ENCODE peak calls at places on chromosomes 2 and 18, in six cellular contexts. One of them, this sample, is unnamed.

GRCh38 chr2:212628586-212628985 is 90.0 kb upstream of the ERBB4 start:
- DNase-seq in SJSA1: no peak
- DNase-seq in astrocyte: no peak
- DNase-seq in pancreas: no peak
- DNase-seq in tibial nerve: no peak
- DNase-seq in naive thymus-derived CD4-positive, alpha-beta T cell: no peak
- DNase-seq in this sample: no peak

GRCh38 chr2:149357058-149357457 is 26.7 kb downstream of the LYPD6 start:
- DNase-seq in SJSA1: no peak
- DNase-seq in astrocyte: no peak
- DNase-seq in pancreas: no peak
- DNase-seq in tibial nerve: no peak
- DNase-seq in naive thymus-derived CD4-positive, alpha-beta T cell: no peak
- DNase-seq in this sample: no peak

GRCh38 chr2:197092431-197092830 is 165.9 kb upstream of the PGAP1 start:
- DNase-seq in SJSA1: no peak
- DNase-seq in astrocyte: peak
- DNase-seq in pancreas: no peak
- DNase-seq in tibial nerve: peak
- DNase-seq in naive thymus-derived CD4-positive, alpha-beta T cell: no peak
- DNase-seq in this sample: peak

GRCh38 chr2:216556202-216556601 is 57.6 kb downstream of the RPL37A start:
- DNase-seq in SJSA1: no peak
- DNase-seq in astrocyte: no peak
- DNase-seq in pancreas: no peak
- DNase-seq in tibial nerve: no peak
- DNase-seq in naive thymus-derived CD4-positive, alpha-beta T cell: no peak
- DNase-seq in this sample: no peak

GRCh38 chr2:227033471-227034148 is 130.4 kb downstream of the COL4A4 start:
- DNase-seq in SJSA1: peak
- DNase-seq in astrocyte: peak
- DNase-seq in pancreas: peak
- DNase-seq in tibial nerve: peak
- DNase-seq in naive thymus-derived CD4-positive, alpha-beta T cell: peak
- DNase-seq in this sample: peak

GRCh38 chr18:28331551-28331950 is 154.6 kb upstream of the CDH2 start:
- DNase-seq in SJSA1: no peak
- DNase-seq in astrocyte: peak
- DNase-seq in pancreas: no peak
- DNase-seq in tibial nerve: no peak
- DNase-seq in naive thymus-derived CD4-positive, alpha-beta T cell: no peak
- DNase-seq in this sample: no peak

GRCh38 chr2:10477443-10478297 is 29.5 kb upstream of the ODC1 start:
- DNase-seq in SJSA1: no peak
- DNase-seq in astrocyte: no peak
- DNase-seq in pancreas: no peak
- DNase-seq in tibial nerve: no peak
- DNase-seq in naive thymus-derived CD4-positive, alpha-beta T cell: no peak
- DNase-seq in this sample: no peak

GRCh38 chr2:241981076-241981700 is 111.7 kb downstream of the RTP5 start:
- DNase-seq in SJSA1: peak
- DNase-seq in astrocyte: no peak
- DNase-seq in pancreas: no peak
- DNase-seq in tibial nerve: no peak
- DNase-seq in naive thymus-derived CD4-positive, alpha-beta T cell: no peak
- DNase-seq in this sample: no peak

GRCh38 chr18:58402247-58402646 is 226.6 kb downstream of the ALPK2 start:
- DNase-seq in SJSA1: peak
- DNase-seq in astrocyte: peak
- DNase-seq in pancreas: no peak
- DNase-seq in tibial nerve: peak
- DNase-seq in naive thymus-derived CD4-positive, alpha-beta T cell: no peak
- DNase-seq in this sample: no peak

GRCh38 chr2:128445533-128445900 is 126.8 kb upstream of the HS6ST1 start:
- DNase-seq in SJSA1: no peak
- DNase-seq in astrocyte: no peak
- DNase-seq in pancreas: peak
- DNase-seq in tibial nerve: no peak
- DNase-seq in naive thymus-derived CD4-positive, alpha-beta T cell: no peak
- DNase-seq in this sample: no peak

GRCh38 chr18:67583621-67584020 is 67.1 kb upstream of the DSEL start:
- DNase-seq in SJSA1: no peak
- DNase-seq in astrocyte: peak
- DNase-seq in pancreas: no peak
- DNase-seq in tibial nerve: no peak
- DNase-seq in naive thymus-derived CD4-positive, alpha-beta T cell: no peak
- DNase-seq in this sample: no peak

GRCh38 chr18:6370410-6370809 is 44.3 kb downstream of the L3MBTL4 start:
- DNase-seq in SJSA1: peak
- DNase-seq in astrocyte: no peak
- DNase-seq in pancreas: no peak
- DNase-seq in tibial nerve: no peak
- DNase-seq in naive thymus-derived CD4-positive, alpha-beta T cell: no peak
- DNase-seq in this sample: no peak

GRCh38 chr2:70553334-70553583 is 367 bp downstream of the TGFA start:
- DNase-seq in SJSA1: no peak
- DNase-seq in astrocyte: no peak
- DNase-seq in pancreas: peak
- DNase-seq in tibial nerve: peak
- DNase-seq in naive thymus-derived CD4-positive, alpha-beta T cell: no peak
- DNase-seq in this sample: no peak

GRCh38 chr2:205180730-205181129 is 501.6 kb upstream of the NRP2 start:
- DNase-seq in SJSA1: no peak
- DNase-seq in astrocyte: no peak
- DNase-seq in pancreas: no peak
- DNase-seq in tibial nerve: no peak
- DNase-seq in naive thymus-derived CD4-positive, alpha-beta T cell: no peak
- DNase-seq in this sample: no peak

GRCh38 chr2:42089340-42089925 is 41.6 kb downstream of the PKDCC start:
- DNase-seq in SJSA1: no peak
- DNase-seq in astrocyte: no peak
- DNase-seq in pancreas: peak
- DNase-seq in tibial nerve: no peak
- DNase-seq in naive thymus-derived CD4-positive, alpha-beta T cell: peak
- DNase-seq in this sample: no peak

GRCh38 chr18:21069468-21069867 is 42.1 kb downstream of the ROCK1 start:
- DNase-seq in SJSA1: no peak
- DNase-seq in astrocyte: no peak
- DNase-seq in pancreas: no peak
- DNase-seq in tibial nerve: no peak
- DNase-seq in naive thymus-derived CD4-positive, alpha-beta T cell: no peak
- DNase-seq in this sample: no peak

GRCh38 chr18:11034816-11035215 is 114.6 kb downstream of the PIEZO2 start:
- DNase-seq in SJSA1: no peak
- DNase-seq in astrocyte: no peak
- DNase-seq in pancreas: no peak
- DNase-seq in tibial nerve: no peak
- DNase-seq in naive thymus-derived CD4-positive, alpha-beta T cell: no peak
- DNase-seq in this sample: no peak

GRCh38 chr2:8657423-8658062 is 24.3 kb upstream of the ID2 start:
- DNase-seq in SJSA1: no peak
- DNase-seq in astrocyte: no peak
- DNase-seq in pancreas: no peak
- DNase-seq in tibial nerve: no peak
- DNase-seq in naive thymus-derived CD4-positive, alpha-beta T cell: no peak
- DNase-seq in this sample: no peak

GRCh38 chr2:74887445-74887951 is 53.6 kb downstream of the HK2 start:
- DNase-seq in SJSA1: peak
- DNase-seq in astrocyte: peak
- DNase-seq in pancreas: no peak
- DNase-seq in tibial nerve: no peak
- DNase-seq in naive thymus-derived CD4-positive, alpha-beta T cell: no peak
- DNase-seq in this sample: no peak

GRCh38 chr2:127913808-127914457 is 28.2 kb upstream of the AMMECR1L start:
- DNase-seq in SJSA1: no peak
- DNase-seq in astrocyte: no peak
- DNase-seq in pancreas: no peak
- DNase-seq in tibial nerve: no peak
- DNase-seq in naive thymus-derived CD4-positive, alpha-beta T cell: no peak
- DNase-seq in this sample: no peak

GRCh38 chr2:101706819-101707177 is 9.3 kb downstream of the MAP4K4 start:
- DNase-seq in SJSA1: no peak
- DNase-seq in astrocyte: no peak
- DNase-seq in pancreas: no peak
- DNase-seq in tibial nerve: no peak
- DNase-seq in naive thymus-derived CD4-positive, alpha-beta T cell: peak
- DNase-seq in this sample: no peak

GRCh38 chr18:49207373-49207772 is 253.1 kb downstream of the DYM start:
- DNase-seq in SJSA1: peak
- DNase-seq in astrocyte: peak
- DNase-seq in pancreas: no peak
- DNase-seq in tibial nerve: no peak
- DNase-seq in naive thymus-derived CD4-positive, alpha-beta T cell: no peak
- DNase-seq in this sample: no peak

GRCh38 chr2:230958803-230959756 is 34.0 kb upstream of the GPR55 start:
- DNase-seq in SJSA1: no peak
- DNase-seq in astrocyte: no peak
- DNase-seq in pancreas: no peak
- DNase-seq in tibial nerve: no peak
- DNase-seq in naive thymus-derived CD4-positive, alpha-beta T cell: no peak
- DNase-seq in this sample: no peak

GRCh38 chr18:58862851-58863538 is 1.7 kb upstream of the ZNF532 start:
- DNase-seq in SJSA1: peak
- DNase-seq in astrocyte: peak
- DNase-seq in pancreas: no peak
- DNase-seq in tibial nerve: no peak
- DNase-seq in naive thymus-derived CD4-positive, alpha-beta T cell: peak
- DNase-seq in this sample: no peak

GRCh38 chr18:63882333-63883141 is 5.0 kb upstream of the SERPINB2 start:
- DNase-seq in SJSA1: peak
- DNase-seq in astrocyte: peak
- DNase-seq in pancreas: peak
- DNase-seq in tibial nerve: no peak
- DNase-seq in naive thymus-derived CD4-positive, alpha-beta T cell: no peak
- DNase-seq in this sample: peak

GRCh38 chr2:66515743-66516142 is 80.8 kb downstream of the MEIS1 start:
- DNase-seq in SJSA1: no peak
- DNase-seq in astrocyte: peak
- DNase-seq in pancreas: no peak
- DNase-seq in tibial nerve: no peak
- DNase-seq in naive thymus-derived CD4-positive, alpha-beta T cell: no peak
- DNase-seq in this sample: no peak

GRCh38 chr2:202249864-202250263 is 11.5 kb upstream of the SUMO1 start:
- DNase-seq in SJSA1: no peak
- DNase-seq in astrocyte: peak
- DNase-seq in pancreas: no peak
- DNase-seq in tibial nerve: no peak
- DNase-seq in naive thymus-derived CD4-positive, alpha-beta T cell: no peak
- DNase-seq in this sample: no peak

GRCh38 chr2:3807853-3808252 is 104.5 kb downstream of the DCDC2C start:
- DNase-seq in SJSA1: no peak
- DNase-seq in astrocyte: peak
- DNase-seq in pancreas: no peak
- DNase-seq in tibial nerve: no peak
- DNase-seq in naive thymus-derived CD4-positive, alpha-beta T cell: no peak
- DNase-seq in this sample: peak

GRCh38 chr2:172348555-172349288 is 78.7 kb upstream of the ITGA6 start:
- DNase-seq in SJSA1: no peak
- DNase-seq in astrocyte: no peak
- DNase-seq in pancreas: no peak
- DNase-seq in tibial nerve: no peak
- DNase-seq in naive thymus-derived CD4-positive, alpha-beta T cell: no peak
- DNase-seq in this sample: no peak

GRCh38 chr2:238570391-238570790 is 143.7 kb downstream of the ASB1 start:
- DNase-seq in SJSA1: no peak
- DNase-seq in astrocyte: no peak
- DNase-seq in pancreas: no peak
- DNase-seq in tibial nerve: no peak
- DNase-seq in naive thymus-derived CD4-positive, alpha-beta T cell: no peak
- DNase-seq in this sample: no peak
- H3K4me3 ChIP-seq in SJSA1: no peak
- H3K4me3 ChIP-seq in astrocyte: no peak
- H3K4me3 ChIP-seq in pancreas: no peak
- H3K4me3 ChIP-seq in tibial nerve: no peak
- H3K4me3 ChIP-seq in naive thymus-derived CD4-positive, alpha-beta T cell: no peak
- H3K4me3 ChIP-seq in this sample: no peak

GRCh38 chr2:95061601-95062183 is 36.2 kb downstream of the MAL start:
- DNase-seq in SJSA1: no peak
- DNase-seq in astrocyte: no peak
- DNase-seq in pancreas: no peak
- DNase-seq in tibial nerve: no peak
- DNase-seq in naive thymus-derived CD4-positive, alpha-beta T cell: no peak
- DNase-seq in this sample: no peak

GRCh38 chr2:95059656-95060370 is 34.3 kb downstream of the MAL start:
- DNase-seq in SJSA1: no peak
- DNase-seq in astrocyte: no peak
- DNase-seq in pancreas: no peak
- DNase-seq in tibial nerve: no peak
- DNase-seq in naive thymus-derived CD4-positive, alpha-beta T cell: no peak
- DNase-seq in this sample: no peak

GRCh38 chr2:95062247-95062646 is 36.7 kb downstream of the MAL start:
- DNase-seq in SJSA1: no peak
- DNase-seq in astrocyte: no peak
- DNase-seq in pancreas: no peak
- DNase-seq in tibial nerve: no peak
- DNase-seq in naive thymus-derived CD4-positive, alpha-beta T cell: no peak
- DNase-seq in this sample: no peak

GRCh38 chr2:95060446-95061118 is 35.1 kb downstream of the MAL start:
- DNase-seq in SJSA1: no peak
- DNase-seq in astrocyte: no peak
- DNase-seq in pancreas: no peak
- DNase-seq in tibial nerve: no peak
- DNase-seq in naive thymus-derived CD4-positive, alpha-beta T cell: no peak
- DNase-seq in this sample: no peak

GRCh38 chr2:95061119-95061512 is 35.6 kb downstream of the MAL start:
- DNase-seq in SJSA1: no peak
- DNase-seq in astrocyte: no peak
- DNase-seq in pancreas: no peak
- DNase-seq in tibial nerve: no peak
- DNase-seq in naive thymus-derived CD4-positive, alpha-beta T cell: no peak
- DNase-seq in this sample: no peak
- H3K27ac ChIP-seq in SJSA1: no peak
- H3K27ac ChIP-seq in astrocyte: no peak
- H3K27ac ChIP-seq in pancreas: no peak
- H3K27ac ChIP-seq in tibial nerve: peak
- H3K27ac ChIP-seq in naive thymus-derived CD4-positive, alpha-beta T cell: peak
- H3K27ac ChIP-seq in this sample: no peak

DNA sequence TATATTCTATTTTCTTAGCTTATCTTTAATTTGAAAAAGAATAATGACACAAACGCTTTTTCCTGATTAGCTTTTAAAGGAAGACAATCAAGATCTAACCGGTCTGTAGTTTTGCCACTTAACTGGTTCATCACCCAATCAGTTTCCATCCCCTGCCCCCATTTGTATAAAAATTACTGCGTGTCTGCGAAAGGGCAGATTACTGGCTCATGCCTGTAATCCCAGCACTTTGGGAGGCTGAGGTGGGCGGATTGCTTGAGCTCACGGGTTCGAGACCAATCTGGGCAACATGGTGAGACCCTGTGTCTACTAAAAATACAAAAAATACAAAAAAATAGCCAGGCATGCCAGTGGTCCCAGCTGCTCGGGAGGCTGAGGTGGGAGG is 2.4 kb downstream of the CEBPZOS start:
- DNase-seq in SJSA1: no peak
- DNase-seq in astrocyte: no peak
- DNase-seq in pancreas: no peak
- DNase-seq in tibial nerve: no peak
- DNase-seq in naive thymus-derived CD4-positive, alpha-beta T cell: no peak
- DNase-seq in this sample: no peak
- H3K4me3 ChIP-seq in SJSA1: no peak
- H3K4me3 ChIP-seq in astrocyte: no peak
- H3K4me3 ChIP-seq in pancreas: no peak
- H3K4me3 ChIP-seq in tibial nerve: no peak
- H3K4me3 ChIP-seq in naive thymus-derived CD4-positive, alpha-beta T cell: no peak
- H3K4me3 ChIP-seq in this sample: no peak

GRCh38 chr2:45315881-45316280 is 295.2 kb downstream of the SRBD1 start:
- DNase-seq in SJSA1: no peak
- DNase-seq in astrocyte: peak
- DNase-seq in pancreas: no peak
- DNase-seq in tibial nerve: no peak
- DNase-seq in naive thymus-derived CD4-positive, alpha-beta T cell: no peak
- DNase-seq in this sample: peak
- H3K27ac ChIP-seq in SJSA1: no peak
- H3K27ac ChIP-seq in astrocyte: peak
- H3K27ac ChIP-seq in pancreas: no peak
- H3K27ac ChIP-seq in tibial nerve: no peak
- H3K27ac ChIP-seq in naive thymus-derived CD4-positive, alpha-beta T cell: no peak
- H3K27ac ChIP-seq in this sample: no peak

This sample was measured in AG04450.